ENCODE peak calls at places on chromosome 18, in eight cellular contexts. One of them, this sample, is unnamed.

GRCh38 chr18:29874519-29875098 is 1167.9 kb downstream of the DSC3 start:
- DNase-seq in SK-N-SH: peak
- DNase-seq in IMR-90: peak
- DNase-seq in natural killer cell: no peak
- DNase-seq in heart right ventricle: no peak
- DNase-seq in type B pancreatic cell: no peak
- DNase-seq in body of pancreas: no peak
- DNase-seq in upper lobe of right lung: no peak
- DNase-seq in this sample: peak

GRCh38 chr18:69400253-69400975 is at the start of gene DOK6:
- DNase-seq in SK-N-SH: peak
- DNase-seq in IMR-90: peak
- DNase-seq in natural killer cell: no peak
- DNase-seq in heart right ventricle: peak
- DNase-seq in type B pancreatic cell: peak
- DNase-seq in body of pancreas: peak
- DNase-seq in upper lobe of right lung: peak
- DNase-seq in this sample: peak

GRCh38 chr18:10518595-10519273 is 7.1 kb upstream of the NAPG start:
- DNase-seq in SK-N-SH: peak
- DNase-seq in IMR-90: peak
- DNase-seq in natural killer cell: no peak
- DNase-seq in heart right ventricle: peak
- DNase-seq in type B pancreatic cell: no peak
- DNase-seq in body of pancreas: peak
- DNase-seq in upper lobe of right lung: peak
- DNase-seq in this sample: no peak

GRCh38 chr18:55321268-55322175 is 266.5 kb downstream of the TCF4 start:
- DNase-seq in SK-N-SH: peak
- DNase-seq in IMR-90: peak
- DNase-seq in natural killer cell: peak
- DNase-seq in heart right ventricle: peak
- DNase-seq in type B pancreatic cell: peak
- DNase-seq in body of pancreas: peak
- DNase-seq in upper lobe of right lung: peak
- DNase-seq in this sample: peak

GRCh38 chr18:31424383-31424988 is 23.1 kb upstream of the DSG3 start:
- DNase-seq in SK-N-SH: peak
- DNase-seq in IMR-90: peak
- DNase-seq in natural killer cell: no peak
- DNase-seq in heart right ventricle: no peak
- DNase-seq in type B pancreatic cell: no peak
- DNase-seq in body of pancreas: no peak
- DNase-seq in upper lobe of right lung: no peak
- DNase-seq in this sample: no peak

GRCh38 chr18:3321133-3321812 is 59.3 kb downstream of the MYL12B start:
- DNase-seq in SK-N-SH: peak
- DNase-seq in IMR-90: peak
- DNase-seq in natural killer cell: no peak
- DNase-seq in heart right ventricle: no peak
- DNase-seq in type B pancreatic cell: no peak
- DNase-seq in body of pancreas: peak
- DNase-seq in upper lobe of right lung: no peak
- DNase-seq in this sample: no peak

GRCh38 chr18:3758531-3758930 is 308.6 kb downstream of the TGIF1 start:
- DNase-seq in SK-N-SH: no peak
- DNase-seq in IMR-90: peak
- DNase-seq in natural killer cell: no peak
- DNase-seq in heart right ventricle: no peak
- DNase-seq in type B pancreatic cell: no peak
- DNase-seq in body of pancreas: no peak
- DNase-seq in upper lobe of right lung: no peak
- DNase-seq in this sample: no peak

GRCh38 chr18:24627644-24628315 is 167.3 kb downstream of the HRH4 start:
- DNase-seq in SK-N-SH: no peak
- DNase-seq in IMR-90: peak
- DNase-seq in natural killer cell: no peak
- DNase-seq in heart right ventricle: no peak
- DNase-seq in type B pancreatic cell: no peak
- DNase-seq in body of pancreas: no peak
- DNase-seq in upper lobe of right lung: no peak
- DNase-seq in this sample: no peak

GRCh38 chr18:382423-382984 is 114.7 kb upstream of the THOC1 start:
- DNase-seq in SK-N-SH: no peak
- DNase-seq in IMR-90: no peak
- DNase-seq in natural killer cell: no peak
- DNase-seq in heart right ventricle: no peak
- DNase-seq in type B pancreatic cell: no peak
- DNase-seq in body of pancreas: no peak
- DNase-seq in upper lobe of right lung: no peak
- DNase-seq in this sample: no peak

GRCh38 chr18:75408554-75409506 is 18.7 kb downstream of the SMIM21 start:
- DNase-seq in SK-N-SH: no peak
- DNase-seq in IMR-90: peak
- DNase-seq in natural killer cell: no peak
- DNase-seq in heart right ventricle: no peak
- DNase-seq in type B pancreatic cell: no peak
- DNase-seq in body of pancreas: no peak
- DNase-seq in upper lobe of right lung: no peak
- DNase-seq in this sample: no peak

GRCh38 chr18:27619259-27619772 is 434.2 kb upstream of the CHST9 start:
- DNase-seq in SK-N-SH: no peak
- DNase-seq in IMR-90: no peak
- DNase-seq in natural killer cell: no peak
- DNase-seq in heart right ventricle: no peak
- DNase-seq in type B pancreatic cell: no peak
- DNase-seq in body of pancreas: no peak
- DNase-seq in upper lobe of right lung: no peak
- DNase-seq in this sample: no peak

GRCh38 chr18:34592961-34593382 is 117.1 kb upstream of the DTNA start:
- DNase-seq in SK-N-SH: no peak
- DNase-seq in IMR-90: peak
- DNase-seq in natural killer cell: no peak
- DNase-seq in heart right ventricle: peak
- DNase-seq in type B pancreatic cell: no peak
- DNase-seq in body of pancreas: peak
- DNase-seq in upper lobe of right lung: no peak
- DNase-seq in this sample: peak

GRCh38 chr18:27778441-27778840 is 398.5 kb downstream of the CDH2 start:
- DNase-seq in SK-N-SH: no peak
- DNase-seq in IMR-90: peak
- DNase-seq in natural killer cell: no peak
- DNase-seq in heart right ventricle: no peak
- DNase-seq in type B pancreatic cell: no peak
- DNase-seq in body of pancreas: no peak
- DNase-seq in upper lobe of right lung: no peak
- DNase-seq in this sample: no peak

GRCh38 chr18:22933206-22933957 is at the start of gene RBBP8:
- DNase-seq in SK-N-SH: peak
- DNase-seq in IMR-90: peak
- DNase-seq in natural killer cell: peak
- DNase-seq in heart right ventricle: peak
- DNase-seq in type B pancreatic cell: peak
- DNase-seq in body of pancreas: peak
- DNase-seq in upper lobe of right lung: peak
- DNase-seq in this sample: peak

GRCh38 chr18:33184178-33184577 is 256.3 kb downstream of the CCDC178 start:
- DNase-seq in SK-N-SH: no peak
- DNase-seq in IMR-90: no peak
- DNase-seq in natural killer cell: no peak
- DNase-seq in heart right ventricle: no peak
- DNase-seq in type B pancreatic cell: no peak
- DNase-seq in body of pancreas: no peak
- DNase-seq in upper lobe of right lung: no peak
- DNase-seq in this sample: no peak

GRCh38 chr18:22486667-22487066 is 69.0 kb upstream of the CTAGE1 start:
- DNase-seq in SK-N-SH: no peak
- DNase-seq in IMR-90: no peak
- DNase-seq in natural killer cell: no peak
- DNase-seq in heart right ventricle: no peak
- DNase-seq in type B pancreatic cell: no peak
- DNase-seq in body of pancreas: no peak
- DNase-seq in upper lobe of right lung: no peak
- DNase-seq in this sample: no peak

GRCh38 chr18:1840878-1841277 is 730.4 kb downstream of the METTL4 start:
- DNase-seq in SK-N-SH: no peak
- DNase-seq in IMR-90: no peak
- DNase-seq in natural killer cell: no peak
- DNase-seq in heart right ventricle: no peak
- DNase-seq in type B pancreatic cell: no peak
- DNase-seq in body of pancreas: no peak
- DNase-seq in upper lobe of right lung: no peak
- DNase-seq in this sample: no peak

GRCh38 chr18:46771141-46771540 is 14.3 kb upstream of the ST8SIA5 start:
- DNase-seq in SK-N-SH: no peak
- DNase-seq in IMR-90: no peak
- DNase-seq in natural killer cell: no peak
- DNase-seq in heart right ventricle: no peak
- DNase-seq in type B pancreatic cell: no peak
- DNase-seq in body of pancreas: no peak
- DNase-seq in upper lobe of right lung: no peak
- DNase-seq in this sample: no peak

GRCh38 chr18:46767217-46767616 is 10.4 kb upstream of the ST8SIA5 start:
- DNase-seq in SK-N-SH: no peak
- DNase-seq in IMR-90: no peak
- DNase-seq in natural killer cell: no peak
- DNase-seq in heart right ventricle: no peak
- DNase-seq in type B pancreatic cell: no peak
- DNase-seq in body of pancreas: no peak
- DNase-seq in upper lobe of right lung: no peak
- DNase-seq in this sample: no peak

GRCh38 chr18:46768166-46768921 is 11.5 kb upstream of the ST8SIA5 start:
- DNase-seq in SK-N-SH: no peak
- DNase-seq in IMR-90: no peak
- DNase-seq in natural killer cell: no peak
- DNase-seq in heart right ventricle: peak
- DNase-seq in type B pancreatic cell: no peak
- DNase-seq in body of pancreas: no peak
- DNase-seq in upper lobe of right lung: no peak
- DNase-seq in this sample: no peak

GRCh38 chr18:46770708-46771107 is 13.9 kb upstream of the ST8SIA5 start:
- DNase-seq in SK-N-SH: no peak
- DNase-seq in IMR-90: no peak
- DNase-seq in natural killer cell: no peak
- DNase-seq in heart right ventricle: no peak
- DNase-seq in type B pancreatic cell: no peak
- DNase-seq in body of pancreas: no peak
- DNase-seq in upper lobe of right lung: no peak
- DNase-seq in this sample: no peak

GRCh38 chr18:46772396-46772795 is 15.5 kb upstream of the ST8SIA5 start:
- DNase-seq in SK-N-SH: no peak
- DNase-seq in IMR-90: no peak
- DNase-seq in natural killer cell: no peak
- DNase-seq in heart right ventricle: no peak
- DNase-seq in type B pancreatic cell: no peak
- DNase-seq in body of pancreas: no peak
- DNase-seq in upper lobe of right lung: no peak
- DNase-seq in this sample: no peak
- TF ChIP-seq CTCF in SK-N-SH: no peak
- TF ChIP-seq CTCF in IMR-90: no peak
- TF ChIP-seq CTCF in natural killer cell: no peak
- TF ChIP-seq CTCF in heart right ventricle: no peak
- TF ChIP-seq CTCF in type B pancreatic cell: no peak
- TF ChIP-seq CTCF in body of pancreas: no peak
- TF ChIP-seq CTCF in upper lobe of right lung: no peak
- TF ChIP-seq CTCF in this sample: no peak

DNA sequence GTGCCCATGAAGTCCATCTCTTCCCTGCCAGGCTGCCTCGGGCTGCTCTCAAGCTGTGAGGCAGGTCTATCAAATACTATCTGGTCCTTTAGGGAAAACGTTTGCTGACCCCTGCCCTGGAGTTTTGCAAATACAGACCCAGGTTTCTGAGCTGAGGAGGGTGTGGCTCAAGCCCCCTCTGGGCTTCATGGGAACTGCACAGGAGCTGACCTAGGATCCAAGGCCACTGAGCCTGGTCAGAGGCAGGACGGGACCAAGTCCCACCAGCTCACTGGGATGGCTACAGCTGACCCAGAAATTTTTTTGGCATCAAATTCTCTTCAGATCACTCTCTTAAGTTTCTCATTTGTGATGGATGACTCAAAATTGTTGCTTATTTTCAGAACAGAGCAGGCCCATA is 14.1 kb downstream of the ZNF516 start:
- DNase-seq in SK-N-SH: no peak
- DNase-seq in IMR-90: no peak
- DNase-seq in natural killer cell: no peak
- DNase-seq in heart right ventricle: no peak
- DNase-seq in type B pancreatic cell: no peak
- DNase-seq in body of pancreas: no peak
- DNase-seq in upper lobe of right lung: no peak
- DNase-seq in this sample: no peak
- TF ChIP-seq CTCF in SK-N-SH: peak
- TF ChIP-seq CTCF in IMR-90: no peak
- TF ChIP-seq CTCF in natural killer cell: no peak
- TF ChIP-seq CTCF in heart right ventricle: peak
- TF ChIP-seq CTCF in type B pancreatic cell: peak
- TF ChIP-seq CTCF in body of pancreas: no peak
- TF ChIP-seq CTCF in upper lobe of right lung: no peak
- TF ChIP-seq CTCF in this sample: peak

GRCh38 chr18:74229005-74229404 is 62.8 kb downstream of the CYB5A start:
- DNase-seq in SK-N-SH: no peak
- DNase-seq in IMR-90: no peak
- DNase-seq in natural killer cell: no peak
- DNase-seq in heart right ventricle: no peak
- DNase-seq in type B pancreatic cell: no peak
- DNase-seq in body of pancreas: peak
- DNase-seq in upper lobe of right lung: no peak
- DNase-seq in this sample: no peak

GRCh38 chr18:74233933-74234325 is 57.8 kb downstream of the CYB5A start:
- DNase-seq in SK-N-SH: no peak
- DNase-seq in IMR-90: no peak
- DNase-seq in natural killer cell: no peak
- DNase-seq in heart right ventricle: no peak
- DNase-seq in type B pancreatic cell: no peak
- DNase-seq in body of pancreas: no peak
- DNase-seq in upper lobe of right lung: no peak
- DNase-seq in this sample: no peak

GRCh38 chr18:74229891-74230290 is 61.9 kb downstream of the CYB5A start:
- DNase-seq in SK-N-SH: no peak
- DNase-seq in IMR-90: no peak
- DNase-seq in natural killer cell: no peak
- DNase-seq in heart right ventricle: no peak
- DNase-seq in type B pancreatic cell: no peak
- DNase-seq in body of pancreas: peak
- DNase-seq in upper lobe of right lung: no peak
- DNase-seq in this sample: no peak

GRCh38 chr18:74228312-74228711 is 63.5 kb downstream of the CYB5A start:
- DNase-seq in SK-N-SH: no peak
- DNase-seq in IMR-90: no peak
- DNase-seq in natural killer cell: no peak
- DNase-seq in heart right ventricle: no peak
- DNase-seq in type B pancreatic cell: no peak
- DNase-seq in body of pancreas: no peak
- DNase-seq in upper lobe of right lung: no peak
- DNase-seq in this sample: no peak

GRCh38 chr18:74230922-74231714 is 60.6 kb downstream of the CYB5A start:
- DNase-seq in SK-N-SH: no peak
- DNase-seq in IMR-90: no peak
- DNase-seq in natural killer cell: no peak
- DNase-seq in heart right ventricle: no peak
- DNase-seq in type B pancreatic cell: no peak
- DNase-seq in body of pancreas: peak
- DNase-seq in upper lobe of right lung: no peak
- DNase-seq in this sample: no peak
- TF ChIP-seq CTCF in SK-N-SH: no peak
- TF ChIP-seq CTCF in IMR-90: no peak
- TF ChIP-seq CTCF in natural killer cell: no peak
- TF ChIP-seq CTCF in heart right ventricle: no peak
- TF ChIP-seq CTCF in type B pancreatic cell: no peak
- TF ChIP-seq CTCF in body of pancreas: peak
- TF ChIP-seq CTCF in upper lobe of right lung: no peak
- TF ChIP-seq CTCF in this sample: no peak

GRCh38 chr18:13525381-13526029 is 200.9 kb downstream of the FAM210A start:
- DNase-seq in SK-N-SH: no peak
- DNase-seq in IMR-90: no peak
- DNase-seq in natural killer cell: no peak
- DNase-seq in heart right ventricle: no peak
- DNase-seq in type B pancreatic cell: no peak
- DNase-seq in body of pancreas: no peak
- DNase-seq in upper lobe of right lung: no peak
- DNase-seq in this sample: no peak
- TF ChIP-seq CTCF in SK-N-SH: no peak
- TF ChIP-seq CTCF in IMR-90: no peak
- TF ChIP-seq CTCF in natural killer cell: no peak
- TF ChIP-seq CTCF in heart right ventricle: no peak
- TF ChIP-seq CTCF in type B pancreatic cell: no peak
- TF ChIP-seq CTCF in body of pancreas: no peak
- TF ChIP-seq CTCF in upper lobe of right lung: no peak
- TF ChIP-seq CTCF in this sample: no peak